ENCODE peak calls at places on chromosome 17, in nine cellular contexts. N is activated T-cell treated with anti-CD3 and anti-CD28 coated beads for 1 hour, A is T-helper 1 cell, T is NCI-H774, L is M059J, Y is Peyer's patch, Z is GM19239, H is RPMI7951, O is neuronal stem cell. P is an unnamed sample.

GRCh38 chr17:9645858-9646555 is 690 bp downstream of the USP43 start:
- DNase-seq in O (peak), T (peak), Z (peak), N (no peak), A (no peak), H (no peak), Y (peak), L (peak), P (no peak)

GRCh38 chr17:78826836-78827509 is 13.6 kb downstream of the USP36 start:
- DNase-seq in L (no peak), A (no peak), Z (no peak), T (no peak), Y (no peak), O (no peak), N (no peak), H (no peak), P (no peak)

GRCh38 chr17:47161988-47162622 is 27.0 kb downstream of the CDC27 start:
- DNase-seq in O (no peak), Y (no peak), L (no peak), H (no peak), T (no peak), Z (no peak), A (no peak), N (no peak), P (no peak)

GRCh38 chr17:40547079-40547784 is 18.0 kb downstream of the CCR7 start:
- DNase-seq in Y (peak), A (peak), L (no peak), T (peak), O (no peak), N (peak), Z (no peak), H (no peak), P (no peak)

GRCh38 chr17:29155966-29156338 is 24.2 kb downstream of the MYO18A start:
- DNase-seq in Y (no peak), L (peak), O (no peak), H (peak), T (no peak), Z (no peak), N (no peak), A (no peak), P (no peak)

GRCh38 chr17:73335591-73336503 is 24.0 kb upstream of the CDC42EP4 start:
- DNase-seq in O (no peak), N (no peak), L (no peak), Z (no peak), Y (no peak), T (peak), A (no peak), H (no peak), P (no peak)

GRCh38 chr17:77233635-77234334 is 93.0 kb downstream of the SEC14L1 start:
- DNase-seq in H (peak), N (no peak), T (peak), A (peak), Z (peak), O (no peak), Y (no peak), L (peak), P (peak)

GRCh38 chr17:67312265-67312664 is 54.1 kb downstream of the PSMD12 start:
- DNase-seq in A (no peak), H (no peak), L (no peak), Z (no peak), N (no peak), Y (no peak), O (no peak), T (no peak), P (peak)

GRCh38 chr17:78208486-78208885 is 5.6 kb upstream of the BIRC5 start:
- DNase-seq in Y (no peak), O (no peak), L (no peak), N (no peak), T (no peak), Z (no peak), H (no peak), A (no peak), P (no peak)

GRCh38 chr17:35372846-35373531 is 432 bp downstream of the SLFN11 start:
- DNase-seq in Z (peak), N (peak), L (peak), Y (no peak), T (peak), A (no peak), O (no peak), H (peak), P (no peak)

GRCh38 chr17:43562679-43563146 is 16.6 kb upstream of the ETV4 start:
- DNase-seq in Z (no peak), H (no peak), L (no peak), N (no peak), A (no peak), T (no peak), Y (no peak), O (no peak), P (no peak)

GRCh38 chr17:80761421-80761871 is 216.8 kb downstream of the RPTOR start:
- DNase-seq in Y (no peak), Z (no peak), T (peak), A (peak), L (peak), N (peak), H (peak), O (no peak), P (peak)

GRCh38 chr17:79737922-79738578 is 7.3 kb downstream of the ENPP7 start:
- DNase-seq in Y (no peak), H (no peak), O (no peak), Z (no peak), T (no peak), N (no peak), A (no peak), L (no peak), P (no peak)

GRCh38 chr17:72697602-72698146 is 394.8 kb downstream of the SLC39A11 start:
- DNase-seq in Z (no peak), H (peak), N (no peak), L (peak), Y (no peak), T (no peak), A (no peak), O (no peak), P (no peak)

GRCh38 chr17:48624544-48625501 is 1.3 kb downstream of the HOXB9 start:
- DNase-seq in N (no peak), L (peak), H (peak), T (no peak), O (no peak), Y (peak), Z (no peak), A (no peak), P (peak)

GRCh38 chr17:40459646-40460584 is 16.7 kb downstream of the IGFBP4 start:
- DNase-seq in T (no peak), Z (no peak), H (no peak), O (no peak), L (no peak), A (no peak), N (no peak), Y (no peak), P (no peak)

GRCh38 chr17:28475151-28475900 is 1.9 kb downstream of the SLC13A2 start:
- DNase-seq in Y (peak), L (no peak), Z (no peak), N (no peak), H (no peak), A (no peak), O (no peak), T (no peak), P (no peak)

GRCh38 chr17:263773-264172 is 82.3 kb upstream of the DOC2B start:
- DNase-seq in L (no peak), N (no peak), T (no peak), H (no peak), Z (no peak), O (no peak), A (no peak), Y (peak), P (no peak)

GRCh38 chr17:74446551-74447500 is 14.9 kb downstream of the GPRC5C start:
- DNase-seq in T (no peak), O (no peak), H (no peak), A (no peak), Y (no peak), L (no peak), N (no peak), Z (no peak), P (no peak)

GRCh38 chr17:48310748-48311213 is 119.2 kb downstream of the SKAP1 start:
- DNase-seq in Z (no peak), H (peak), N (no peak), T (peak), L (no peak), A (no peak), O (peak), Y (no peak), P (no peak)

GRCh38 chr17:32741381-32741780 is 135.5 kb downstream of the MYO1D start:
- DNase-seq in O (no peak), L (no peak), N (no peak), H (no peak), A (no peak), Z (no peak), T (no peak), Y (no peak), P (no peak)

GRCh38 chr17:41967141-41967920 is 736 bp downstream of the CNP start:
- DNase-seq in H (peak), T (peak), Y (no peak), A (peak), Z (peak), L (no peak), N (peak), O (no peak), P (no peak)

GRCh38 chr17:5509482-5509881 is 23.1 kb downstream of the MIS12 start:
- DNase-seq in T (no peak), Z (no peak), O (no peak), H (peak), Y (no peak), A (no peak), N (no peak), L (peak), P (peak)

GRCh38 chr17:37813753-37814152 is 68.9 kb upstream of the HNF1B start:
- DNase-seq in Z (no peak), H (peak), T (no peak), L (peak), Y (no peak), O (no peak), A (no peak), N (no peak), P (peak)

GRCh38 chr17:79988163-79988971 is 47.3 kb downstream of the TBC1D16 start:
- DNase-seq in T (peak), N (no peak), Z (no peak), Y (peak), A (no peak), H (peak), L (peak), O (no peak), P (peak)

GRCh38 chr17:41894791-41895331 is 23.9 kb downstream of the ACLY start:
- DNase-seq in N (no peak), O (no peak), H (peak), L (peak), Y (no peak), A (no peak), Z (no peak), T (no peak), P (peak)

GRCh38 chr17:65953316-65954147 is 238.4 kb downstream of the CEP112 start:
- DNase-seq in O (no peak), Y (no peak), Z (no peak), T (no peak), L (no peak), N (no peak), A (no peak), H (no peak), P (no peak)

GRCh38 chr17:50686494-50687199 is 21.1 kb downstream of the ANKRD40 start:
- DNase-seq in T (no peak), Y (peak), O (no peak), Z (no peak), H (peak), A (no peak), L (peak), N (no peak), P (peak)

GRCh38 chr17:30372755-30373154 is 6.0 kb upstream of the CPD start:
- DNase-seq in Z (no peak), Y (no peak), A (peak), T (no peak), H (peak), N (no peak), O (no peak), L (peak), P (peak)

GRCh38 chr17:20927586-20927985 is 115.2 kb downstream of the USP22 start:
- DNase-seq in Z (no peak), N (no peak), L (no peak), Y (no peak), A (no peak), T (no peak), O (no peak), H (peak), P (no peak)

GRCh38 chr17:63697341-63698286 is 2.3 kb downstream of the LIMD2 start:
- DNase-seq in L (peak), T (no peak), N (peak), H (no peak), Y (peak), A (peak), Z (peak), O (no peak), P (peak)